ENCODE peak calls at places on chromosomes 5 and 9, in five cellular contexts. I is stimulated activated CD4-positive, alpha-beta T cell treated with anti-CD3 and anti-CD28 coated beads, Interleukin-12 subunit alpha, Interleukin-12 subunit beta, amount 100 ng/mL, for 24 hours; A is cardiac fibroblast; Y is fibroblast of villous mesenchyme; Z is GM04503. B is an unnamed sample.

GRCh38 chr5:73388371-73388684 is 60.2 kb downstream of the FOXD1 start:
- DNase-seq in I (no peak), A (no peak), Y (peak; percentile 23), Z (no peak), B (peak; percentile 67)

GRCh38 chr9:112184946-112185345 is 9.8 kb upstream of the SUSD1 start:
- DNase-seq in I (no peak), A (no peak), Y (no peak), Z (no peak), B (no peak)

GRCh38 chr5:96597441-96598020 is 64.6 kb upstream of the CAST start:
- DNase-seq in I (no peak), A (peak; percentile 60), Y (peak; percentile 61), Z (no peak), B (peak; percentile 58)

GRCh38 chr5:85512896-85513295 is 1104.8 kb upstream of the COX7C start:
- DNase-seq in I (no peak), A (no peak), Y (no peak), Z (no peak), B (peak; percentile 1)

GRCh38 chr5:140372971-140373487 is 13.0 kb downstream of the SLC4A9 start:
- DNase-seq in I (no peak), A (peak; percentile 81), Y (peak; percentile 75), Z (peak; percentile 25), B (peak; percentile 82)

GRCh38 chr5:123868267-123868666 is 356.3 kb downstream of the CSNK1G3 start:
- DNase-seq in I (no peak), A (no peak), Y (peak; percentile 5), Z (no peak), B (no peak)

GRCh38 chr5:157915638-157916037 is 56.7 kb upstream of the CLINT1 start:
- DNase-seq in I (no peak), A (peak; percentile 27), Y (peak; percentile 38), Z (no peak), B (peak; percentile 13)

GRCh38 chr9:1939466-1939865 is 75.7 kb upstream of the SMARCA2 start:
- DNase-seq in I (no peak), A (no peak), Y (no peak), Z (no peak), B (no peak)

GRCh38 chr5:88142801-88143692 is 125.6 kb downstream of the TMEM161B start:
- DNase-seq in I (no peak), A (peak; percentile 31), Y (no peak), Z (no peak), B (no peak)

GRCh38 chr5:73327908-73328455 is 120.6 kb downstream of the FOXD1 start:
- DNase-seq in I (no peak), A (peak; percentile 38), Y (no peak), Z (no peak), B (peak; percentile 71)

GRCh38 chr9:91586282-91586681 is 162.7 kb upstream of the NFIL3 start:
- DNase-seq in I (no peak), A (no peak), Y (no peak), Z (no peak), B (peak; percentile 12)

GRCh38 chr5:138666226-138666742 is 86.9 kb upstream of the CTNNA1 start:
- DNase-seq in I (no peak), A (no peak), Y (no peak), Z (no peak), B (no peak)